ENCODE peak calls at places on chromosomes 3 and 15, in five cellular contexts. W, Z, B, C and N are unnamed samples.

GRCh38 chr3:171329759-171330158 is 130.4 kb downstream of the TNIK start:
- DNase-seq in W (no peak), C (no peak), B (no peak), Z (no peak), N (no peak)

GRCh38 chr3:185094691-185095090 is 58.2 kb downstream of the C3orf70 start:
- DNase-seq in W (peak; percentile 23), Z (no peak), B (no peak), C (no peak), N (no peak)

GRCh38 chr3:129560931-129561594 is 18.1 kb downstream of the H1-8 start:
- DNase-seq in W (peak; percentile 76), C (no peak), Z (no peak), B (no peak), N (no peak)

GRCh38 chr3:13229291-13229949 is 156.2 kb upstream of the IQSEC1 start:
- DNase-seq in C (peak; percentile 58), Z (peak; percentile 37), B (peak; percentile 59), W (peak; percentile 7), N (peak; percentile 71)

GRCh38 chr15:55774113-55774970 is 31.4 kb upstream of the PRTG start:
- DNase-seq in Z (peak; percentile 33), C (peak; percentile 64), B (no peak), W (peak; percentile 10), N (peak; percentile 69)

GRCh38 chr3:151047636-151048035 is 37.8 kb upstream of the MED12L start:
- DNase-seq in B (no peak), Z (no peak), W (peak; percentile 9), C (peak; percentile 7), N (peak; percentile 43)

GRCh38 chr3:23219117-23219516 is 16.0 kb downstream of the UBE2E2 start:
- DNase-seq in W (no peak), Z (no peak), C (no peak), B (no peak), N (no peak)

GRCh38 chr3:15634671-15635661 is 33.4 kb downstream of the BTD start:
- DNase-seq in C (no peak), W (peak; percentile 66), Z (no peak), B (no peak), N (no peak)

GRCh38 chr15:54101664-54102270 is 123.5 kb downstream of the UNC13C start:
- DNase-seq in C (no peak), Z (no peak), B (no peak), W (peak; percentile 3), N (no peak)

GRCh38 chr3:156271508-156271907 is 151.1 kb downstream of the KCNAB1 start:
- DNase-seq in C (no peak), Z (no peak), B (no peak), W (no peak), N (no peak)

GRCh38 chr15:84731774-84732173 is 15.8 kb upstream of the SEC11A start:
- DNase-seq in B (no peak), Z (no peak), W (peak; percentile 81), C (no peak), N (no peak)

GRCh38 chr3:181610083-181610972 is 101.4 kb upstream of the SOX2 start:
- DNase-seq in C (no peak), W (no peak), B (no peak), Z (no peak), N (no peak)

GRCh38 chr15:80182611-80183210 is 29.9 kb downstream of the FAH start:
- DNase-seq in Z (no peak), W (peak; percentile 89), C (no peak), B (no peak), N (no peak)

GRCh38 chr3:190697901-190698300 is 164.6 kb downstream of the GMNC start:
- DNase-seq in C (no peak), B (no peak), Z (no peak), W (peak; percentile 59), N (no peak)

GRCh38 chr3:3366391-3366790 is 186.9 kb upstream of the CRBN start:
- DNase-seq in W (no peak), B (no peak), C (no peak), Z (no peak), N (no peak)

GRCh38 chr3:14057701-14058100 is 67.0 kb downstream of the CHCHD4 start:
- DNase-seq in B (no peak), Z (no peak), W (no peak), C (no peak), N (no peak)

GRCh38 chr3:51860703-51861665 is at the start of gene IQCF2:
- DNase-seq in C (no peak), Z (no peak), B (no peak), W (no peak), N (no peak)

GRCh38 chr15:75213768-75214221 is 12.1 kb downstream of the C15orf39 start:
- DNase-seq in Z (no peak), B (no peak), C (no peak), W (no peak), N (no peak)

GRCh38 chr15:71730277-71731144 is 79.8 kb upstream of the NR2E3 start:
- DNase-seq in B (no peak), Z (peak; percentile 50), W (peak; percentile 77), C (peak; percentile 88), N (peak; percentile 63)

GRCh38 chr3:41026394-41027177 is 172.7 kb upstream of the CTNNB1 start:
- DNase-seq in B (no peak), Z (peak; percentile 35), C (peak; percentile 11), W (peak; percentile 65), N (peak; percentile 71)

GRCh38 chr3:9230596-9230995 is 18.9 kb downstream of the SRGAP3 start:
- DNase-seq in W (no peak), Z (no peak), C (no peak), B (no peak), N (no peak)

GRCh38 chr3:179526482-179526881 is 36.2 kb upstream of the ACTL6A start:
- DNase-seq in Z (no peak), B (no peak), C (no peak), W (peak; percentile 27), N (no peak)

GRCh38 chr3:46665763-46666470 is 27.6 kb downstream of the ALS2CL start:
- DNase-seq in Z (no peak), W (no peak), C (no peak), B (no peak), N (no peak)

GRCh38 chr3:146189519-146190173 is 28.7 kb upstream of the PLOD2 start:
- DNase-seq in Z (peak; percentile 49), B (no peak), C (peak; percentile 42), W (peak; percentile 64), N (peak; percentile 41)

GRCh38 chr3:117735481-117736101 is 1026.0 kb downstream of the TUSC7 start:
- DNase-seq in W (peak; percentile 91), B (no peak), C (peak; percentile 3), Z (no peak), N (no peak)

GRCh38 chr3:14266361-14266760 is 87.7 kb downstream of the LSM3 start:
- DNase-seq in W (peak; percentile 96), Z (no peak), C (no peak), B (no peak), N (no peak)

GRCh38 chr3:101011086-101011485 is 17.9 kb upstream of the ABI3BP start:
- DNase-seq in B (no peak), Z (no peak), W (peak; percentile 13), C (no peak), N (no peak)

GRCh38 chr3:186236357-186237020 is 125.5 kb downstream of the DGKG start:
- DNase-seq in C (no peak), W (no peak), Z (no peak), B (no peak), N (no peak)

GRCh38 chr3:14633819-14634424 is 17.6 kb upstream of the CCDC174 start:
- DNase-seq in B (no peak), W (peak; percentile 49), C (peak; percentile 66), Z (peak; percentile 53), N (peak; percentile 83)

GRCh38 chr3:127688416-127689265 is 15.9 kb downstream of the ABTB1 start:
- DNase-seq in C (no peak), B (no peak), Z (no peak), W (peak; percentile 65), N (no peak)

GRCh38 chr15:99614749-99615288 is 49.0 kb downstream of the MEF2A start:
- DNase-seq in W (no peak), Z (no peak), C (no peak), B (no peak), N (peak; percentile 21)

GRCh38 chr3:118628704-118629341 is 405.8 kb downstream of the IGSF11 start:
- DNase-seq in B (peak; percentile 87), Z (peak; percentile 80), W (peak; percentile 72), C (peak; percentile 59), N (peak; percentile 29)

GRCh38 chr3:77102916-77103769 is 63.2 kb downstream of the ROBO2 start:
- DNase-seq in W (peak; percentile 39), C (no peak), Z (no peak), B (no peak), N (no peak)

GRCh38 chr3:124438813-124439212 is 291.4 kb upstream of the UMPS start:
- DNase-seq in Z (no peak), W (no peak), C (no peak), B (no peak), N (no peak)

GRCh38 chr3:176147251-176147650 is 1050.0 kb downstream of the TBL1XR1 start:
- DNase-seq in B (no peak), W (no peak), C (no peak), Z (peak; percentile 2), N (no peak)

DNA sequence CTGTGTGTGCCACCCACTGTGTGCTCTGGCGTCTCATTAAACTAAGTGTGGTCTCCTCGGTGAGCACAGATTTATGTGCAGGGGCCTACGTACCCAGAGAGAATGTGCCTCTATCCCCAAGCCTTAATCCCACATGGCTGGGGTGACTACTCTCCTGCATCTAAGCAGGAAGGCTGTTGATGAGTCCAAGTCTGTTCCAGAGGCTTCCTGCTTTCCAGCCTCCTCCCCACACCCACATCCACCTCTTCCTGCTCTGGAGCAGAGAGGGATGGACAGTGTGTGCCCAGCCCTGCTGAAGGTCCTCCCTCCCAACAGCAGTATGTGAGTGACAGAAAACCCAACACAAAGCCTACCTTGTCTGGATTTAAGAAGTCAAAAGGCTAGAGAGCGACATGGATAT is 38.8 kb upstream of the BCL2L10 start:
- DNase-seq in W (no peak), Z (no peak), B (no peak), C (no peak), N (no peak)
- TF ChIP-seq MAFK in W (no peak), Z (no peak), B (no peak), C (no peak), N (no peak)

GRCh38 chr3:140243536-140243935 is 308.6 kb downstream of the CLSTN2 start:
- DNase-seq in Z (no peak), W (no peak), C (no peak), B (no peak), N (no peak)

GRCh38 chr3:140234256-140234655 is 299.3 kb downstream of the CLSTN2 start:
- DNase-seq in C (no peak), W (no peak), Z (no peak), B (no peak), N (no peak)

GRCh38 chr3:140242818-140243276 is 307.9 kb downstream of the CLSTN2 start:
- DNase-seq in B (no peak), W (no peak), Z (no peak), C (no peak), N (no peak)

GRCh38 chr3:140236836-140237476 is 302.0 kb downstream of the CLSTN2 start:
- DNase-seq in B (no peak), Z (no peak), C (no peak), W (no peak), N (no peak)

GRCh38 chr3:140238646-140239314 is 303.8 kb downstream of the CLSTN2 start:
- DNase-seq in B (no peak), Z (no peak), C (no peak), W (no peak), N (no peak)
- TF ChIP-seq MAFK in B (no peak), Z (no peak), C (no peak), W (no peak), N (no peak)

GRCh38 chr15:82643992-82644391 is 3.2 kb downstream of the CPEB1 start:
- DNase-seq in W (no peak), C (no peak), B (no peak), Z (no peak), N (peak; percentile 63)
- TF ChIP-seq MAFK in W (no peak), C (no peak), B (no peak), Z (no peak), N (no peak)

GRCh38 chr3:126683506-126683905 is 20.5 kb upstream of the CHCHD6 start:
- DNase-seq in Z (no peak), W (no peak), C (no peak), B (no peak), N (no peak)
- TF ChIP-seq MAFK in Z (no peak), W (no peak), C (no peak), B (no peak), N (no peak)